ENCODE peak calls at places on chromosomes 3 and 15, in nine cellular contexts. One of them, this sample, is unnamed.
A peak's percentile ranks its signal among the peaks of the same experiment; 100 is the strongest.

GRCh38 chr3:130341388-130341787 is 4.1 kb upstream of the COL6A5 start:
- DNase-seq in AG04450: no peak
- DNase-seq in T-helper 2 cell: peak; percentile 44
- DNase-seq in lower leg skin: no peak
- DNase-seq in hippocampal formation: no peak
- DNase-seq in right atrium auricular region: no peak
- DNase-seq in lung: no peak
- DNase-seq in astrocyte of the spinal cord: peak; percentile 31
- DNase-seq in fibroblast of pulmonary artery: no peak
- DNase-seq in this sample: no peak

GRCh38 chr3:66259721-66260255 is 39.0 kb downstream of the SLC25A26 start:
- DNase-seq in AG04450: no peak
- DNase-seq in T-helper 2 cell: no peak
- DNase-seq in lower leg skin: no peak
- DNase-seq in hippocampal formation: no peak
- DNase-seq in right atrium auricular region: no peak
- DNase-seq in lung: no peak
- DNase-seq in astrocyte of the spinal cord: no peak
- DNase-seq in fibroblast of pulmonary artery: peak; percentile 29
- DNase-seq in this sample: no peak

GRCh38 chr3:58837863-58838255 is 171.3 kb upstream of the FAM3D start:
- DNase-seq in AG04450: no peak
- DNase-seq in T-helper 2 cell: no peak
- DNase-seq in lower leg skin: no peak
- DNase-seq in hippocampal formation: no peak
- DNase-seq in right atrium auricular region: no peak
- DNase-seq in lung: no peak
- DNase-seq in astrocyte of the spinal cord: no peak
- DNase-seq in fibroblast of pulmonary artery: no peak
- DNase-seq in this sample: no peak

GRCh38 chr15:82551646-82552247 is 11.5 kb upstream of the RPS17 start:
- DNase-seq in AG04450: no peak
- DNase-seq in T-helper 2 cell: no peak
- DNase-seq in lower leg skin: no peak
- DNase-seq in hippocampal formation: no peak
- DNase-seq in right atrium auricular region: no peak
- DNase-seq in lung: no peak
- DNase-seq in astrocyte of the spinal cord: no peak
- DNase-seq in fibroblast of pulmonary artery: no peak
- DNase-seq in this sample: no peak

GRCh38 chr15:80752204-80752603 is 27.0 kb upstream of the CEMIP start:
- DNase-seq in AG04450: no peak
- DNase-seq in T-helper 2 cell: no peak
- DNase-seq in lower leg skin: no peak
- DNase-seq in hippocampal formation: no peak
- DNase-seq in right atrium auricular region: no peak
- DNase-seq in lung: no peak
- DNase-seq in astrocyte of the spinal cord: no peak
- DNase-seq in fibroblast of pulmonary artery: no peak
- DNase-seq in this sample: no peak

GRCh38 chr15:73564255-73564654 is 68.9 kb downstream of the NPTN start:
- DNase-seq in AG04450: no peak
- DNase-seq in T-helper 2 cell: no peak
- DNase-seq in lower leg skin: no peak
- DNase-seq in hippocampal formation: no peak
- DNase-seq in right atrium auricular region: no peak
- DNase-seq in lung: no peak
- DNase-seq in astrocyte of the spinal cord: peak; percentile 65
- DNase-seq in fibroblast of pulmonary artery: peak; percentile 73
- DNase-seq in this sample: peak; percentile 18

GRCh38 chr3:72991522-72991921 is 5.1 kb upstream of the PPP4R2 start:
- DNase-seq in AG04450: no peak
- DNase-seq in T-helper 2 cell: no peak
- DNase-seq in lower leg skin: no peak
- DNase-seq in hippocampal formation: no peak
- DNase-seq in right atrium auricular region: no peak
- DNase-seq in lung: no peak
- DNase-seq in astrocyte of the spinal cord: no peak
- DNase-seq in fibroblast of pulmonary artery: no peak
- DNase-seq in this sample: no peak

GRCh38 chr15:80732818-80733217 is 37.7 kb downstream of the ABHD17C start:
- DNase-seq in AG04450: no peak
- DNase-seq in T-helper 2 cell: no peak
- DNase-seq in lower leg skin: no peak
- DNase-seq in hippocampal formation: no peak
- DNase-seq in right atrium auricular region: no peak
- DNase-seq in lung: no peak
- DNase-seq in astrocyte of the spinal cord: no peak
- DNase-seq in fibroblast of pulmonary artery: no peak
- DNase-seq in this sample: no peak

GRCh38 chr3:82628385-82629014 is 867.1 kb upstream of the GBE1 start:
- DNase-seq in AG04450: no peak
- DNase-seq in T-helper 2 cell: no peak
- DNase-seq in lower leg skin: no peak
- DNase-seq in hippocampal formation: no peak
- DNase-seq in right atrium auricular region: no peak
- DNase-seq in lung: no peak
- DNase-seq in astrocyte of the spinal cord: no peak
- DNase-seq in fibroblast of pulmonary artery: no peak
- DNase-seq in this sample: no peak

GRCh38 chr15:51576451-51576850 is 46.1 kb downstream of the DMXL2 start:
- DNase-seq in AG04450: no peak
- DNase-seq in T-helper 2 cell: no peak
- DNase-seq in lower leg skin: no peak
- DNase-seq in hippocampal formation: no peak
- DNase-seq in right atrium auricular region: no peak
- DNase-seq in lung: no peak
- DNase-seq in astrocyte of the spinal cord: no peak
- DNase-seq in fibroblast of pulmonary artery: no peak
- DNase-seq in this sample: no peak

GRCh38 chr3:64166584-64167155 is 58.6 kb downstream of the PRICKLE2 start:
- DNase-seq in AG04450: no peak
- DNase-seq in T-helper 2 cell: no peak
- DNase-seq in lower leg skin: no peak
- DNase-seq in hippocampal formation: no peak
- DNase-seq in right atrium auricular region: no peak
- DNase-seq in lung: no peak
- DNase-seq in astrocyte of the spinal cord: no peak
- DNase-seq in fibroblast of pulmonary artery: peak; percentile 44
- DNase-seq in this sample: no peak

GRCh38 chr15:50685191-50685975 is 1.2 kb downstream of the TRPM7 start:
- DNase-seq in AG04450: no peak
- DNase-seq in T-helper 2 cell: peak; percentile 19
- DNase-seq in lower leg skin: no peak
- DNase-seq in hippocampal formation: no peak
- DNase-seq in right atrium auricular region: no peak
- DNase-seq in lung: no peak
- DNase-seq in astrocyte of the spinal cord: peak; percentile 19
- DNase-seq in fibroblast of pulmonary artery: peak; percentile 29
- DNase-seq in this sample: peak; percentile 17

GRCh38 chr15:70259030-70259424 is 161.3 kb upstream of the TLE3 start:
- DNase-seq in AG04450: peak; percentile 33
- DNase-seq in T-helper 2 cell: peak; percentile 68
- DNase-seq in lower leg skin: no peak
- DNase-seq in hippocampal formation: peak; percentile 26
- DNase-seq in right atrium auricular region: peak; percentile 80
- DNase-seq in lung: peak; percentile 65
- DNase-seq in astrocyte of the spinal cord: peak; percentile 48
- DNase-seq in fibroblast of pulmonary artery: peak; percentile 64
- DNase-seq in this sample: peak; percentile 81

GRCh38 chr3:3553236-3553635 is 246.0 kb upstream of the LRRN1 start:
- DNase-seq in AG04450: no peak
- DNase-seq in T-helper 2 cell: no peak
- DNase-seq in lower leg skin: no peak
- DNase-seq in hippocampal formation: no peak
- DNase-seq in right atrium auricular region: no peak
- DNase-seq in lung: no peak
- DNase-seq in astrocyte of the spinal cord: no peak
- DNase-seq in fibroblast of pulmonary artery: no peak
- DNase-seq in this sample: no peak

GRCh38 chr3:69791111-69791510 is 51.8 kb downstream of the MITF start:
- DNase-seq in AG04450: no peak
- DNase-seq in T-helper 2 cell: no peak
- DNase-seq in lower leg skin: peak; percentile 95
- DNase-seq in hippocampal formation: no peak
- DNase-seq in right atrium auricular region: peak; percentile 89
- DNase-seq in lung: peak; percentile 80
- DNase-seq in astrocyte of the spinal cord: peak; percentile 59
- DNase-seq in fibroblast of pulmonary artery: peak; percentile 83
- DNase-seq in this sample: peak; percentile 73

GRCh38 chr3:127565711-127566110 is 24.8 kb downstream of the TPRA1 start:
- DNase-seq in AG04450: no peak
- DNase-seq in T-helper 2 cell: no peak
- DNase-seq in lower leg skin: no peak
- DNase-seq in hippocampal formation: no peak
- DNase-seq in right atrium auricular region: no peak
- DNase-seq in lung: no peak
- DNase-seq in astrocyte of the spinal cord: no peak
- DNase-seq in fibroblast of pulmonary artery: no peak
- DNase-seq in this sample: peak; percentile 57

GRCh38 chr3:172716476-172716875 is 5.6 kb upstream of the NCEH1 start:
- DNase-seq in AG04450: no peak
- DNase-seq in T-helper 2 cell: no peak
- DNase-seq in lower leg skin: no peak
- DNase-seq in hippocampal formation: peak; percentile 10
- DNase-seq in right atrium auricular region: no peak
- DNase-seq in lung: peak; percentile 40
- DNase-seq in astrocyte of the spinal cord: no peak
- DNase-seq in fibroblast of pulmonary artery: no peak
- DNase-seq in this sample: no peak

GRCh38 chr3:64399205-64399800 is 174.0 kb upstream of the PRICKLE2 start:
- DNase-seq in AG04450: peak; percentile 18
- DNase-seq in T-helper 2 cell: peak; percentile 12
- DNase-seq in lower leg skin: no peak
- DNase-seq in hippocampal formation: peak; percentile 59
- DNase-seq in right atrium auricular region: no peak
- DNase-seq in lung: no peak
- DNase-seq in astrocyte of the spinal cord: peak; percentile 77
- DNase-seq in fibroblast of pulmonary artery: peak; percentile 80
- DNase-seq in this sample: peak; percentile 31

GRCh38 chr15:28942046-28942445 is 56.3 kb downstream of the APBA2 start:
- DNase-seq in AG04450: no peak
- DNase-seq in T-helper 2 cell: peak; percentile 59
- DNase-seq in lower leg skin: peak; percentile 68
- DNase-seq in hippocampal formation: no peak
- DNase-seq in right atrium auricular region: no peak
- DNase-seq in lung: no peak
- DNase-seq in astrocyte of the spinal cord: no peak
- DNase-seq in fibroblast of pulmonary artery: no peak
- DNase-seq in this sample: no peak

GRCh38 chr3:129536806-129537205 is 6.2 kb upstream of the H1-8 start:
- DNase-seq in AG04450: no peak
- DNase-seq in T-helper 2 cell: no peak
- DNase-seq in lower leg skin: no peak
- DNase-seq in hippocampal formation: no peak
- DNase-seq in right atrium auricular region: no peak
- DNase-seq in lung: no peak
- DNase-seq in astrocyte of the spinal cord: no peak
- DNase-seq in fibroblast of pulmonary artery: no peak
- DNase-seq in this sample: no peak

GRCh38 chr3:39141211-39141995 is 12.0 kb downstream of the CSRNP1 start:
- DNase-seq in AG04450: no peak
- DNase-seq in T-helper 2 cell: no peak
- DNase-seq in lower leg skin: peak; percentile 93
- DNase-seq in hippocampal formation: no peak
- DNase-seq in right atrium auricular region: no peak
- DNase-seq in lung: peak; percentile 80
- DNase-seq in astrocyte of the spinal cord: no peak
- DNase-seq in fibroblast of pulmonary artery: peak; percentile 44
- DNase-seq in this sample: peak; percentile 95

GRCh38 chr15:82781349-82781748 is 24.5 kb downstream of the FSD2 start:
- DNase-seq in AG04450: no peak
- DNase-seq in T-helper 2 cell: no peak
- DNase-seq in lower leg skin: no peak
- DNase-seq in hippocampal formation: no peak
- DNase-seq in right atrium auricular region: no peak
- DNase-seq in lung: no peak
- DNase-seq in astrocyte of the spinal cord: no peak
- DNase-seq in fibroblast of pulmonary artery: no peak
- DNase-seq in this sample: no peak

GRCh38 chr3:128987297-128987696 is 6.6 kb downstream of the CFAP92 start:
- DNase-seq in AG04450: no peak
- DNase-seq in T-helper 2 cell: no peak
- DNase-seq in lower leg skin: peak; percentile 65
- DNase-seq in hippocampal formation: no peak
- DNase-seq in right atrium auricular region: no peak
- DNase-seq in lung: no peak
- DNase-seq in astrocyte of the spinal cord: no peak
- DNase-seq in fibroblast of pulmonary artery: no peak
- DNase-seq in this sample: no peak

GRCh38 chr3:72346526-72346926 is 501.7 kb downstream of the SHQ1 start:
- DNase-seq in AG04450: peak; percentile 94
- DNase-seq in T-helper 2 cell: peak; percentile 73
- DNase-seq in lower leg skin: peak; percentile 89
- DNase-seq in hippocampal formation: no peak
- DNase-seq in right atrium auricular region: no peak
- DNase-seq in lung: no peak
- DNase-seq in astrocyte of the spinal cord: peak; percentile 96
- DNase-seq in fibroblast of pulmonary artery: peak; percentile 98
- DNase-seq in this sample: peak; percentile 10

GRCh38 chr3:127123533-127123932 is 69.4 kb upstream of the PRR23E start:
- DNase-seq in AG04450: no peak
- DNase-seq in T-helper 2 cell: no peak
- DNase-seq in lower leg skin: peak; percentile 31
- DNase-seq in hippocampal formation: no peak
- DNase-seq in right atrium auricular region: no peak
- DNase-seq in lung: no peak
- DNase-seq in astrocyte of the spinal cord: no peak
- DNase-seq in fibroblast of pulmonary artery: no peak
- DNase-seq in this sample: no peak

GRCh38 chr3:50237754-50238548 is 1.9 kb downstream of the GNAI2 start:
- DNase-seq in AG04450: no peak
- DNase-seq in T-helper 2 cell: peak; percentile 95
- DNase-seq in lower leg skin: peak; percentile 97
- DNase-seq in hippocampal formation: peak; percentile 28
- DNase-seq in right atrium auricular region: peak; percentile 92
- DNase-seq in lung: peak; percentile 89
- DNase-seq in astrocyte of the spinal cord: peak; percentile 81
- DNase-seq in fibroblast of pulmonary artery: peak; percentile 82
- DNase-seq in this sample: peak; percentile 88

GRCh38 chr3:106582151-106582550 is 713.3 kb upstream of the CBLB start:
- DNase-seq in AG04450: no peak
- DNase-seq in T-helper 2 cell: no peak
- DNase-seq in lower leg skin: no peak
- DNase-seq in hippocampal formation: no peak
- DNase-seq in right atrium auricular region: no peak
- DNase-seq in lung: no peak
- DNase-seq in astrocyte of the spinal cord: no peak
- DNase-seq in fibroblast of pulmonary artery: peak; percentile 33
- DNase-seq in this sample: no peak

GRCh38 chr3:134284438-134284837 is 33.8 kb upstream of the RYK start:
- DNase-seq in AG04450: no peak
- DNase-seq in T-helper 2 cell: no peak
- DNase-seq in lower leg skin: no peak
- DNase-seq in hippocampal formation: no peak
- DNase-seq in right atrium auricular region: no peak
- DNase-seq in lung: no peak
- DNase-seq in astrocyte of the spinal cord: no peak
- DNase-seq in fibroblast of pulmonary artery: no peak
- DNase-seq in this sample: no peak

GRCh38 chr3:30221622-30222021 is 384.8 kb upstream of the TGFBR2 start:
- DNase-seq in AG04450: no peak
- DNase-seq in T-helper 2 cell: peak; percentile 4
- DNase-seq in lower leg skin: no peak
- DNase-seq in hippocampal formation: no peak
- DNase-seq in right atrium auricular region: no peak
- DNase-seq in lung: no peak
- DNase-seq in astrocyte of the spinal cord: peak; percentile 59
- DNase-seq in fibroblast of pulmonary artery: no peak
- DNase-seq in this sample: no peak

GRCh38 chr15:38073278-38073930 is 139.0 kb downstream of the TMCO5A start:
- DNase-seq in AG04450: no peak
- DNase-seq in T-helper 2 cell: no peak
- DNase-seq in lower leg skin: peak; percentile 86
- DNase-seq in hippocampal formation: peak; percentile 89
- DNase-seq in right atrium auricular region: no peak
- DNase-seq in lung: no peak
- DNase-seq in astrocyte of the spinal cord: peak; percentile 63
- DNase-seq in fibroblast of pulmonary artery: peak; percentile 55
- DNase-seq in this sample: peak; percentile 20

GRCh38 chr15:82133251-82133650 is 87.4 kb upstream of the MEX3B start:
- DNase-seq in AG04450: no peak
- DNase-seq in T-helper 2 cell: no peak
- DNase-seq in lower leg skin: no peak
- DNase-seq in hippocampal formation: no peak
- DNase-seq in right atrium auricular region: no peak
- DNase-seq in lung: no peak
- DNase-seq in astrocyte of the spinal cord: no peak
- DNase-seq in fibroblast of pulmonary artery: no peak
- DNase-seq in this sample: no peak

This sample was measured in thyroid gland.